ENCODE peak calls at places on chromosomes 3 and 15, in five cellular contexts. V, A, L, B and T are unnamed samples. For H3K27me3, the result is how much of the 10 kb centered on the place peaks cover.

GRCh38 chr3:139577899-139578298 is 38.4 kb upstream of the RBP1 start:
- DNase-seq in L (no peak), V (peak), A (no peak), B (no peak), T (no peak)

GRCh38 chr3:112111785-112112402 is 21.2 kb downstream of the GCSAM start:
- DNase-seq in A (peak), V (peak), B (peak), L (peak), T (peak)

GRCh38 chr3:50738252-50738598 is 63.5 kb downstream of the DOCK3 start:
- DNase-seq in L (no peak), V (peak), B (no peak), A (no peak), T (no peak)

GRCh38 chr15:57118013-57118799 is 199.8 kb downstream of the TCF12 start:
- DNase-seq in A (no peak), B (peak), V (peak), L (peak), T (peak)

GRCh38 chr15:70259030-70259424 is 161.3 kb upstream of the TLE3 start:
- DNase-seq in L (peak), V (no peak), A (no peak), B (peak), T (no peak)

GRCh38 chr3:57942366-57942765 is 65.9 kb upstream of the FLNB start:
- DNase-seq in L (no peak), B (no peak), V (no peak), A (no peak), T (no peak)

GRCh38 chr3:58244186-58244585 is 6.6 kb downstream of the ABHD6 start:
- DNase-seq in V (no peak), A (no peak), L (no peak), B (no peak), T (no peak)

GRCh38 chr3:156448300-156448699 is 106.6 kb downstream of the SSR3 start:
- DNase-seq in V (peak), B (no peak), L (peak), A (no peak), T (peak)

GRCh38 chr3:10518506-10519150 is 13.2 kb upstream of the ATP2B2 start:
- DNase-seq in L (peak), B (peak), V (no peak), A (no peak), T (no peak)

GRCh38 chr15:77243146-77243545 is 172.2 kb upstream of the TSPAN3 start:
- DNase-seq in A (no peak), V (no peak), B (no peak), L (peak), T (no peak)

GRCh38 chr3:53841296-53841695 is 4.9 kb downstream of the CHDH start:
- DNase-seq in B (no peak), V (no peak), L (no peak), A (no peak), T (no peak)

DNA sequence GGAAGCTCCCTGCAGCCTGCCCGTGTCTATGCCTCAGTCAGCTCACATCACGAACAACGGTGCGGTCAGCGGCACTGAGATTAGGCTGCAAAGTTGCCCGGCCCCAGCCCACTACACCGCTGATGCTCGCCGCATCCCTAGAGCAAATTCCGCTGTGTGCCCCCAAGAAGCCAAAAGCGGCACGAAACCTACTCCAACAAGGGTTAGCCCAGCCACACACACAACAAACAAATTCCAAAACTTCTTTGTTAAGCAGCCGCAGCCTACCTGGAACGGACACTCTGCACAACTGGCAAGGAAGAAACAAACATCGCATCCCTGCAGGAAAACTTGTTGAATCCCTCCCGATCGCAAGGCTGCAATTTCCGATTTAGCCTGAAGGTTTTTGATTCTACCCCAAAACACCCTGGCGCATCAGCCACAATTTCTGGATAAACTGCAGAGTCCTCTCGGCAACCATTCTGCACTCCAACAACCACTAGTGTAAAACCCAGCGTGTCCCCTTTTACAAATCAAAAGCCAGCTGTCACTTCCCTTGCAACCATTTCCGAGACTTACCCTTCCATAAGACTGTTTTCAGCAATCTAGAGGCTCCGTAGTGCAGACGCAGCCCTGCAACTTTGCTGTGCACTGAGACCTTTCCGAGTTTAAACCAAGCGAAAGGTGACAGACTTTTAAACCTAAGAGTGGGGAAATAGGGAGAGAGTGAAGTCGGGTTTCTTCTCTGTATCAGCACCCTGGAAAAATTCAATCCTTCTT is 425 bp downstream of the ROBO1 start:
- DNase-seq in A (peak), L (no peak), B (peak), V (peak), T (no peak)
- H3K4me2 ChIP-seq in A (peak), L (no peak), B (peak), V (peak), T (no peak)

GRCh38 chr3:184564685-184565385 is 3.2 kb downstream of the EPHB3 start:
- DNase-seq in V (no peak), A (no peak), B (no peak), L (no peak), T (no peak)
- H3K27me3 ChIP-seq in V (half or more), A (half or more), B (under half), L (under half), T (under half)

DNA sequence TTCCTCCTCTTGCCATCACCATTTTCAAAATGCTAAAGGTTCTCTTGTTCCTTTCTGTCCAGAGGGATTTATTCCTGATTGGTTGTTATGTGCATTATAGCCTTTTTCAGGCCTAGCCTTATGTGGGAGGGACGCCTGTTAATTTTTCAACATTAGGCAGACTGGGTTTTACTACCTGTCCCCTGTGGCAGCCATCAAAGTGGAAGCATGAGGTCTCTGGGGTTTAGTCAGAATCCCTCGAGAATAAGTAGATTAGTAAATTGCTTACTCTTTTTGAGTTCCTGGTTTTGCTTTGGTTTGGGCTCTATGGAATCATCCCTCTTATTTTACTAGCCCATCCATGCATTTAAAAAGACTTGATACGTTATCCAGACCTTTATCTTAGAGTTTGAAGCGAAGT is 32.4 kb downstream of the PAK2 start:
- DNase-seq in V (no peak), L (no peak), A (no peak), B (no peak), T (no peak)
- H3K4me2 ChIP-seq in V (no peak), L (no peak), A (no peak), B (no peak), T (no peak)

DNA sequence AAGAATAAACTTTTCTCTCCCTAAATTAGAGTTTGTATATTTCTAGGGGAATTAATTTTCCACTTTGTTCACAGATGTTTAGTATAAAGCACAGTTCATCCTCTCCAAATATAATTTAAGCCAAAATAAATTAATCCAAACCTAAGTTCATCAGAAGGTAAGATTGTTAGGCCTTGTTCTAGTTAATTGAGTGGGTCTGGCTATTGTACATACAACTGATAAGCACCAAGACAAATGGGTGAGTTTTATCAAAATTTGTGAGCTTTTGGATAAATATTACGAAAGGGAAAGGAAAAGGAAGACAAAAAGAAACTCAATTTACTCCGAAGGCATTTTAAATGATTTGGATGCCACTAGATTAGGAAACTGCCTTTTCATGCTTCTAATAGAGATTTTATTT is 304.1 kb downstream of the ZNF385D start:
- DNase-seq in B (no peak), V (no peak), L (no peak), A (no peak), T (no peak)
- H3K27me3 ChIP-seq in B (under half), V (under half), L (under half), A (under half), T (under half)

DNA sequence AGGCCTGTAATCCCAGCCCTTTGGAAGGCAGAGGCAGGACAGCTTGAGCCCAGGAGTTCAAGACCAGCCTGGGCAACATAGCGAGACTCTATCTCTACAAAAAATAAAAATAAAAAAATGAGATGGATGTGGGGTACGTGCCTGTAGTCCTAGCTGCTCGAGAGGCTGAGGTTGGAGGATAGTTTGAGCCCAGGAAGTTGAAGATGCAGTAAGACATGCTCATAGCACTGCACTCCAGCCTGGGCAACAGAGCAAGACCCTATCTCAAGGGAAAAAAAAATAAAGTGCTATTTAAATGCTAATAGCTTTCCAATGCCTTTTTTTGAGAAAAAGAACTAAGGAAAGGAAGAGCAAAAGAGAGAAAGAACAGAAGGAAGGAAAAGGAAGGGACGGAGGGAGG is 94.5 kb downstream of the MAGI1 start:
- DNase-seq in A (no peak), B (no peak), L (no peak), V (no peak), T (no peak)
- H3K4me2 ChIP-seq in A (no peak), B (no peak), L (no peak), V (no peak), T (no peak)